ENCODE peak calls at places on chromosomes 13 and 19, in five cellular contexts. I is dorsolateral prefrontal cortex, H is thoracic aorta, B is fibroblast of pulmonary artery, E is tibial nerve. X is an unnamed sample.

GRCh38 chr19:1872807-1873523 is 9.6 kb upstream of the KLF16 start:
- DNase-seq in B (no peak), E (no peak), H (no peak), I (no peak), X (no peak)

GRCh38 chr19:16376649-16377048 is 52.0 kb downstream of the KLF2 start:
- DNase-seq in E (no peak), I (no peak), H (no peak), B (no peak), X (no peak)

GRCh38 chr19:16637535-16637934 is 9.5 kb upstream of the MED26 start:
- DNase-seq in B (no peak), H (no peak), E (no peak), I (no peak), X (no peak)

GRCh38 chr13:29503041-29503837 is 92.2 kb downstream of the SLC7A1 start:
- DNase-seq in E (no peak), H (no peak), I (no peak), B (no peak), X (no peak)

GRCh38 chr13:94993608-94994007 is 281.3 kb upstream of the SOX21 start:
- DNase-seq in I (no peak), B (peak; percentile 93), E (no peak), H (no peak), X (no peak)

GRCh38 chr13:60627071-60627686 is 230.2 kb downstream of the TDRD3 start:
- DNase-seq in E (peak; percentile 16), B (peak; percentile 42), H (no peak), I (no peak), X (no peak)

GRCh38 chr13:20350380-20350763 is 118.3 kb upstream of the GJB6 start:
- DNase-seq in E (no peak), I (no peak), H (no peak), B (no peak), X (no peak)

GRCh38 chr19:18091217-18091608 is 4.5 kb upstream of the IL12RB1 start:
- DNase-seq in E (peak; percentile 53), I (no peak), H (no peak), B (no peak), X (no peak)

GRCh38 chr13:112619730-112620639 is 32.0 kb upstream of the TUBGCP3 start:
- DNase-seq in B (peak; percentile 24), H (no peak), E (no peak), I (no peak), X (no peak)

GRCh38 chr13:38670627-38671026 is 16.2 kb upstream of the FREM2 start:
- DNase-seq in H (no peak), I (no peak), E (no peak), B (peak; percentile 80), X (no peak)

GRCh38 chr13:113400621-113401451 is 36.9 kb upstream of the GRTP1 start:
- DNase-seq in E (no peak), I (no peak), H (no peak), B (no peak), X (no peak)

GRCh38 chr13:74056829-74057564 is 77.2 kb downstream of the KLF12 start:
- DNase-seq in B (no peak), E (no peak), H (no peak), I (no peak), X (no peak)

GRCh38 chr13:111165189-111165588 is 50.1 kb downstream of the ARHGEF7 start:
- DNase-seq in E (no peak), H (no peak), B (no peak), I (no peak), X (no peak)

DNA sequence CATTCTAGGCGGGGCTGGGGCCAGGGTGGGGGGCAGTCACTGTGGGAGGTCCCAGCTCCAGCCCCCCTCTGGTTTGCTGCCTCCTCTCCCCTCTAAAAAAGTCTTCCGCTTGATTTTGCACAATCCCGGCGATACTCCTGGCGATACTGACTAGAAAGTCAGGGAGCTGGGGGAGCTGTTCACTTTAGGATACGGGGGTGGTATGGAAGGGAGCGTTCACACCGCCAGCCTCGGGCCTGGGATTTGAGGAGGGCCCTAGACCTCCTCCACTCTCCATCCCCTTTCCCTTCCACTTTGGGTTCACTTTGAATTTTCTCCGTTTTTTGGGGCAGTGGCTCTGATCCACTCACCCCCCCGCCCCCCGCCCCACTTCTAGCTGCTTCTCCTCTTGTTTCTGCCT is 35.0 kb downstream of the KEAP1 start:
- DNase-seq in I (no peak), H (no peak), E (no peak), B (no peak), X (peak; percentile 10)
- TF ChIP-seq CTCF in I (no peak), H (no peak), E (no peak), B (no peak), X (no peak)

GRCh38 chr13:99636306-99636705 is 135.0 kb downstream of the TM9SF2 start:
- DNase-seq in B (no peak), H (no peak), E (no peak), I (no peak), X (no peak)
- TF ChIP-seq CTCF in B (no peak), H (no peak), E (no peak), I (no peak), X (no peak)

DNA sequence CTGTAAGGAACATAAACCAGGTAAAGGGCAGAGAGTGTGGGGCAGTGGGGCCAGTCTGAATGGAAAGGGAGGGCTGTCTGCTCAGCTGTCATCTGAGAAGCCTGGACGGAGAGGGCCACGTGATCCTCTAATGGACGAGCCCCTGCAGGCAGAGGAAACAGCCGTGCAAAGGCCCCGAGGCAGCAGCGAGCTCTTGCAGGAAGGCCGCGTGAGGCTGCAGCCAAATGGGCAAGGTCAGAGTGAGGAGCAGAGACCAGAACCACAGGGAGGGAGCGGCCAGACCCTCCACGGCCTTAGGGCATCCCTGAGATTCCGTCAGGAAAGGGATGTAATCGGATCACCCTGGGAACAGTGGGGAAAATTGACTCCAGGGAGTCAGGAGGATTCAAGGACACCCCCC is 4.4 kb downstream of the LILRB4 start:
- DNase-seq in E (no peak), B (no peak), I (no peak), H (no peak), X (no peak)
- TF ChIP-seq CTCF in E (no peak), B (no peak), I (no peak), H (no peak), X (no peak)

DNA sequence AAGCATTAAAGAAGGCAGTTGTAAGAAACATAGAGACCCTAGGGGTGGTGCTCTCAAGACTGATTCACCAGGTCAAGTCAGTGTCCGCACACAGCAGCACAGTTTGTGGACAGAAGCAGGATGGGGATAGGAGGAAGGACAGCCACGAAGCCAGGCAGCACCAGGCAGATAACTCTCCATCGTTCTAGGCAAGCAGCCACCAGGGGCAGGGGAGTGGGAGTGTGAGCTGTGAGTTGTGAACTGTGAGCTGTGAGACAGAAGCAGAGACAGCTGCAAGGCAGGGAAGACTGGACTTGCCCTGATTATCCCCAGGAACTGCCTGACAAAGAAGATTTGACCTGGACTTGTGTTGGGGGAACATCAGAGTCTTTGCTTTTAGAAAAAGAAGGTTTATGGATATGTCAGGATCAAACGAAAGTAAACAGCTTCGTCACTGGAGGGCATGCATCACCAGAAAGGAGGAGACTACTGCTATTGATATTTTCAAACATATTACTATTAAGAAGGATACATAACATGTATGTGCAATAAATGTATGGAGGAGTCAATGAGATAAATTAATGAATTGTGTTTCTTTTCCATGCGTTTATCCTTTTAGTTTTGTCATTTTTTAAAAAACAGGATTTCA is 286.1 kb downstream of the IRS2 start:
- DNase-seq in I (peak; percentile 36), E (no peak), B (peak; percentile 39), H (no peak), X (no peak)
- TF ChIP-seq CTCF in I (no peak), E (no peak), B (peak; percentile 34), H (no peak), X (no peak)

DNA sequence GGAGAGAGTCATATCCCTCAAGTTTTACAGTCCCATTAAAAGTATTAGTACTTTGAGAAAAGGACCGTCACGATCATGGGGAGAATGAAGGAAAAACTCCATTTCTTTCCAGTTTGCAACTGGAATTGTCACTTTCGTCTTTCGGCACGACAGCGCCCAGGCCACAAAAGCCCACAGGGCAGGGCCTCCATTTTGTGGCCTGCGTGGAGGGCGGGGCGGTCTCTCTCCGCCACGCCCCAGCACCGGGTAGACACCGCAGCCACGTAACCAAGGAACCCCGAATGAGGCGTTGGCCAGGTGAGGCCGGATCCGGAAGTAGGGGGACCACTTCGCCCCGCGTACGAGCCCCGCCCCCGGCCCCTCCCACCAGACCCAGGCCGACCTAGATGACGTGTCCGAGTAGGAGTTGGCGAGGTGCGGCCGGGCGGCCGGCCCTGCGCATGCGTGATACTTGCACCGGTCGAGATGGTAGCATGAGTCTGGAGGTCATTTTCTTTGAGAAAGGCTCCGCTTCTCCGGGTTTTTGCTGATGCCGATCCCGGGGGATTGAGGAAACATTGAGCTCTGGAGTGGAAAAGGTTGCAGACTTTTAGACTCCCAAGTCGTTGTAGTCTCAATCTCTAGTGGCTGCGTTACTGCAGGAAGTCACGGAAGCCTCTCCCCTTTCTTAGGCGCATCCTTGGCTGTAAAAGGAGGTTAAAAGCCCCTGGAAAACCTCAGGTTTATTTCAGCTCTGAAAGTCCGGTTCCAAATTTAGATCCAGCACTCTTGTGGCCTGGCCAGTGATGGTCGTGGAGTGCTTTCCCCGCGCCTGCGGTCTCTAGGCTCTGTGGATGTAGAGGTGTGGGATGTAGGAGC is 2.7 kb upstream of the TM9SF2 start:
- DNase-seq in I (peak; percentile 93), B (peak; percentile 98), H (peak; percentile 87), E (peak; percentile 93), X (peak; percentile 89)
- TF ChIP-seq CTCF in I (no peak), B (no peak), H (no peak), E (no peak), X (no peak)

GRCh38 chr13:50171585-50172282 is 156.5 kb downstream of the KCNRG start:
- DNase-seq in I (no peak), E (no peak), H (no peak), B (no peak), X (no peak)

GRCh38 chr13:50167967-50168366 is 152.7 kb downstream of the KCNRG start:
- DNase-seq in B (no peak), E (no peak), H (no peak), I (no peak), X (no peak)

GRCh38 chr13:50168803-50169202 is 153.6 kb downstream of the KCNRG start:
- DNase-seq in I (no peak), B (no peak), H (no peak), E (no peak), X (no peak)

GRCh38 chr13:50170447-50171037 is 155.3 kb downstream of the KCNRG start:
- DNase-seq in E (no peak), I (no peak), H (no peak), B (peak; percentile 59), X (no peak)

DNA sequence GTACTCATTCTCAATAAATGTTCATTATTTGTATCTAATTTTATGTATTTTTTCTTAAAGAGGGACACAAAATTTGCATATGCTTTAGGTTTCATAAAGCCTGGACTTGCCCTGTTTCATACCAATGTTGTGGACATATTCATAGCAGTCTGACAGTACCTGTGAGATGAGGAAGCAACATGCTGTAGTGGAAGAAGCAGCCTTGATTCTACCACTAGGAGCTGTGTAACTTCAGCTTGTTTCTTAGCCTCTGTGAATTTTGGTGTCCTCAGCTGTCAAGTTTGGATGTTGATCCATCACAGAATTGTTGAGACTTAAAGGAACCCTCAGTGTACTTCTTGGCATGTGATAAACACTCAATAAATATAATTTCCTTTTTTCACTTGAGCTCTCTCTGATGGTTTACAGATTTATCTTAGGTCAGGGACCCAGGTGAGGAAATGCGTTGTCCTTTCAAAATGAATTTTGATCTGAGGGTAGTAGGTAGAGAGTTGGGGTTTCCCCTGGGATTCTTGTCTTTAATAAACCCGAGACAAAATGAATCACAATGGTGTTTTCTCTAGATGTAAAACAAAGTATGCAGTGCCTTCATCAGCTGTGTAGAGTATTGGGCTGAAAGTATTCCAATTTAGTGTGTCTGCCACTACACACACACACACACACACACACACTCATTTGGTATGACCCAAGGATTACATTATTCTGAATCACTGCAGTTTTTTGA is 152.1 kb downstream of the KCNRG start:
- DNase-seq in H (no peak), E (no peak), I (no peak), B (no peak), X (no peak)
- TF ChIP-seq CTCF in H (no peak), E (no peak), I (no peak), B (no peak), X (no peak)